ENCODE peak calls at places on chromosomes 7 and 10, in four cellular contexts. One of them, this sample, is unnamed.

GRCh38 chr7:121504478-121504877 is 108.4 kb upstream of the FAM3C start:
- DNase-seq in cardiac muscle cell: no peak
- DNase-seq in heart left ventricle: no peak
- DNase-seq in Peyer's patch: no peak
- DNase-seq in this sample: no peak

GRCh38 chr7:144534655-144535395 is 131.3 kb upstream of the NOBOX start:
- DNase-seq in cardiac muscle cell: no peak
- DNase-seq in heart left ventricle: no peak
- DNase-seq in Peyer's patch: no peak
- DNase-seq in this sample: no peak

GRCh38 chr7:87960244-87960643 is 26.2 kb downstream of the ADAM22 start:
- DNase-seq in cardiac muscle cell: no peak
- DNase-seq in heart left ventricle: no peak
- DNase-seq in Peyer's patch: no peak
- DNase-seq in this sample: no peak

GRCh38 chr10:11741608-11742007 is 574 bp upstream of the ECHDC3 start:
- DNase-seq in cardiac muscle cell: no peak
- DNase-seq in heart left ventricle: no peak
- DNase-seq in Peyer's patch: no peak
- DNase-seq in this sample: no peak

GRCh38 chr10:14391342-14391741 is 60.6 kb upstream of the FRMD4A start:
- DNase-seq in cardiac muscle cell: no peak
- DNase-seq in heart left ventricle: no peak
- DNase-seq in Peyer's patch: no peak
- DNase-seq in this sample: no peak

GRCh38 chr7:147496209-147496608 is 1094.4 kb upstream of the C7orf33 start:
- DNase-seq in cardiac muscle cell: no peak
- DNase-seq in heart left ventricle: no peak
- DNase-seq in Peyer's patch: no peak
- DNase-seq in this sample: no peak

GRCh38 chr10:28922127-28922526 is 244.8 kb downstream of the BAMBI start:
- DNase-seq in cardiac muscle cell: no peak
- DNase-seq in heart left ventricle: no peak
- DNase-seq in Peyer's patch: no peak
- DNase-seq in this sample: no peak

GRCh38 chr7:55104123-55104522 is 85.3 kb downstream of the EGFR start:
- DNase-seq in cardiac muscle cell: no peak
- DNase-seq in heart left ventricle: no peak
- DNase-seq in Peyer's patch: no peak
- DNase-seq in this sample: no peak

GRCh38 chr7:130242198-130243014 is 24.3 kb upstream of the CPA2 start:
- DNase-seq in cardiac muscle cell: peak
- DNase-seq in heart left ventricle: peak
- DNase-seq in Peyer's patch: peak
- DNase-seq in this sample: peak

GRCh38 chr10:77941790-77942189 is 15.2 kb upstream of the DLG5 start:
- DNase-seq in cardiac muscle cell: no peak
- DNase-seq in heart left ventricle: no peak
- DNase-seq in Peyer's patch: no peak
- DNase-seq in this sample: no peak

GRCh38 chr10:91745086-91745831 is 53.0 kb upstream of the TNKS2 start:
- DNase-seq in cardiac muscle cell: peak
- DNase-seq in heart left ventricle: no peak
- DNase-seq in Peyer's patch: no peak
- DNase-seq in this sample: peak

GRCh38 chr10:88385601-88386203 is 197.4 kb downstream of the RNLS start:
- DNase-seq in cardiac muscle cell: no peak
- DNase-seq in heart left ventricle: no peak
- DNase-seq in Peyer's patch: peak
- DNase-seq in this sample: no peak

GRCh38 chr10:92571649-92572048 is 2.2 kb downstream of the IDE start:
- DNase-seq in cardiac muscle cell: peak
- DNase-seq in heart left ventricle: no peak
- DNase-seq in Peyer's patch: no peak
- DNase-seq in this sample: no peak

GRCh38 chr7:3712841-3713240 is 411.8 kb downstream of the SDK1 start:
- DNase-seq in cardiac muscle cell: no peak
- DNase-seq in heart left ventricle: no peak
- DNase-seq in Peyer's patch: no peak
- DNase-seq in this sample: no peak

GRCh38 chr7:137875746-137876145 is 29.0 kb upstream of the DGKI start:
- DNase-seq in cardiac muscle cell: no peak
- DNase-seq in heart left ventricle: no peak
- DNase-seq in Peyer's patch: no peak
- DNase-seq in this sample: no peak

GRCh38 chr7:134851141-134851540 is 71.7 kb downstream of the CALD1 start:
- DNase-seq in cardiac muscle cell: no peak
- DNase-seq in heart left ventricle: no peak
- DNase-seq in Peyer's patch: no peak
- DNase-seq in this sample: no peak

GRCh38 chr10:101817542-101818118 is 614 bp downstream of the OGA start:
- DNase-seq in cardiac muscle cell: no peak
- DNase-seq in heart left ventricle: peak
- DNase-seq in Peyer's patch: no peak
- DNase-seq in this sample: no peak

GRCh38 chr7:29588900-29589696 is 25.5 kb downstream of the PRR15 start:
- DNase-seq in cardiac muscle cell: peak
- DNase-seq in heart left ventricle: no peak
- DNase-seq in Peyer's patch: no peak
- DNase-seq in this sample: peak

GRCh38 chr10:13528138-13528874 is 508 bp downstream of the BEND7 start:
- DNase-seq in cardiac muscle cell: peak
- DNase-seq in heart left ventricle: peak
- DNase-seq in Peyer's patch: no peak
- DNase-seq in this sample: peak

GRCh38 chr10:100814751-100815474 is 69.5 kb downstream of the PAX2 start:
- DNase-seq in cardiac muscle cell: no peak
- DNase-seq in heart left ventricle: no peak
- DNase-seq in Peyer's patch: no peak
- DNase-seq in this sample: no peak

GRCh38 chr10:100811752-100812750 is 66.7 kb downstream of the PAX2 start:
- DNase-seq in cardiac muscle cell: no peak
- DNase-seq in heart left ventricle: no peak
- DNase-seq in Peyer's patch: no peak
- DNase-seq in this sample: no peak

GRCh38 chr10:100810835-100811116 is 65.4 kb downstream of the PAX2 start:
- DNase-seq in cardiac muscle cell: no peak
- DNase-seq in heart left ventricle: no peak
- DNase-seq in Peyer's patch: no peak
- DNase-seq in this sample: no peak

GRCh38 chr10:100811261-100811660 is 65.9 kb downstream of the PAX2 start:
- DNase-seq in cardiac muscle cell: no peak
- DNase-seq in heart left ventricle: no peak
- DNase-seq in Peyer's patch: no peak
- DNase-seq in this sample: no peak

DNA sequence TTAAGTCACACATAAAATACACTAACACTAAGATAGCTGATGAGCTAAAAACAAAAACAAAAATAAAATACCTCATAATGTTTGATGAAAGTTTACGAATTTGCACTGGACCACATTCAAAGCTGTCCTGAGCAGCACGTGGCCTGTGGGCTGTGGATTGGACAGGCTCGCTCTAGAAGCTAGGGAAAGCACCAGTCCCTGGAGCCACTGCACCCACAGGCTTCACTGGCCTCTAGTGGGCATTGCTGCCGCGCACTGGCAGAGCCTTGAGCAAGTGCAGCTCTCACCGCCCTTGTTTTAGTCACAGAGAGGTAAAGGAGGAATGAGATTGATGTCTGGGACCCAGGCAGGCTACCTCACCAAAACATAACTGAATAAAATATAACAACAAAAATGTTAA is 67.6 kb downstream of the PAX2 start:
- DNase-seq in cardiac muscle cell: no peak
- DNase-seq in heart left ventricle: no peak
- DNase-seq in Peyer's patch: no peak
- DNase-seq in this sample: no peak
- TF ChIP-seq CTCF in cardiac muscle cell: no peak
- TF ChIP-seq CTCF in heart left ventricle: no peak
- TF ChIP-seq CTCF in Peyer's patch: no peak
- TF ChIP-seq CTCF in this sample: no peak

GRCh38 chr10:69816536-69816935 is 14.8 kb downstream of the COL13A1 start:
- DNase-seq in cardiac muscle cell: no peak
- DNase-seq in heart left ventricle: no peak
- DNase-seq in Peyer's patch: no peak
- DNase-seq in this sample: no peak

GRCh38 chr10:69814251-69814650 is 12.5 kb downstream of the COL13A1 start:
- DNase-seq in cardiac muscle cell: no peak
- DNase-seq in heart left ventricle: no peak
- DNase-seq in Peyer's patch: no peak
- DNase-seq in this sample: no peak

GRCh38 chr10:69815099-69815498 is 13.4 kb downstream of the COL13A1 start:
- DNase-seq in cardiac muscle cell: no peak
- DNase-seq in heart left ventricle: no peak
- DNase-seq in Peyer's patch: no peak
- DNase-seq in this sample: no peak

GRCh38 chr10:69810998-69811397 is 9.3 kb downstream of the COL13A1 start:
- DNase-seq in cardiac muscle cell: no peak
- DNase-seq in heart left ventricle: no peak
- DNase-seq in Peyer's patch: no peak
- DNase-seq in this sample: no peak

GRCh38 chr10:69813632-69814031 is 11.9 kb downstream of the COL13A1 start:
- DNase-seq in cardiac muscle cell: no peak
- DNase-seq in heart left ventricle: no peak
- DNase-seq in Peyer's patch: no peak
- DNase-seq in this sample: no peak
- TF ChIP-seq CTCF in cardiac muscle cell: no peak
- TF ChIP-seq CTCF in heart left ventricle: no peak
- TF ChIP-seq CTCF in Peyer's patch: no peak
- TF ChIP-seq CTCF in this sample: no peak

GRCh38 chr7:23467731-23468720 is 2.3 kb downstream of the IGF2BP3 start:
- DNase-seq in cardiac muscle cell: peak
- DNase-seq in heart left ventricle: no peak
- DNase-seq in Peyer's patch: no peak
- DNase-seq in this sample: peak
- TF ChIP-seq CTCF in cardiac muscle cell: no peak
- TF ChIP-seq CTCF in heart left ventricle: no peak
- TF ChIP-seq CTCF in Peyer's patch: no peak
- TF ChIP-seq CTCF in this sample: no peak

DNA sequence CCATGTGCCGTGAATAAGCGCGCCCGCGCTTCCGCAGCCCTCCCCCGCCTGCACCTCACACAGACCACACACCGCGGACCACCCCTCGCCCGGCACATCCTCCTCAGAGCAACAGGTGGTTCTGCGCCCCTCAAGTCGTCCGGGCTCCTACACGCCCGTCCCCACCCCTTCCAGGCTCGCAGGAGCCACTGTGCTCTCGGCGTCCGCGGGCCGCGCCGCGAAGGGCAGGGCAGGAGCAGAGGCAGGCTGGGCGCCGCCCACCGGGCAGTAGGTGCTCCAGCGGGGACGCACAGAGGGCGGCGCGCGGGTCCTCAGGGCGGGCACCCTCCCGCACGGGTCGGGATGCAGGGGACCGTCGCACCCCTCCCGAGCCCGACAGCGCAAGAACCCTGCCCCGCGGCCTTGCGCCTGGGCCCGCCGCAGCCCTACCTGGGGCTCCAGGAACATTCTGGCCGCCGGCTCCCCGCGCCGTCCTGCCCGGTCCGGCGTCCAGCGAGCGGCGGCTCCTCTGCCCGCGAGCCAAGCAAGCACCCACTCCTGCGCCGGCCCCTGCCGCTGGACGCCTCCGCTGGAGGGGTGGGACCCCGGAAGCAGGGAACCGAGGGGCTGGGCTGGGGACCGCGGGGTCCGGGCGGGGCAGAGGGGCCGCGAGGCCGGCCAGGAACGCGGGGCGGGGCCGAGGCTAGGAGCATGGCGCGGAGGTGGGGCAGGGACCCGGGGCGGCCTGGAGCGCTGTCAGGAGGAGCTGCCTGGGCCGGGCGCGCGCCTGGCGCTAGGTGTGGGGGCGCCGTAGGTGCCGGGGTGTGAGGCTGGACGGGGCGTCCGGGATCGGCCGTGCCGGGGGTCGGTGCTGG is 37.4 kb downstream of the RASGEF1A start:
- DNase-seq in cardiac muscle cell: peak
- DNase-seq in heart left ventricle: peak
- DNase-seq in Peyer's patch: peak
- DNase-seq in this sample: peak
- TF ChIP-seq CTCF in cardiac muscle cell: no peak
- TF ChIP-seq CTCF in heart left ventricle: no peak
- TF ChIP-seq CTCF in Peyer's patch: no peak
- TF ChIP-seq CTCF in this sample: no peak

This sample was measured in endothelial cell.